ENCODE peak calls at places on chromosomes 13 and 19, in ten cellular contexts. U is HFFc6; O is lower leg skin; G is fibroblast of mammary gland; V is cardiac fibroblast; T is Caco-2; E is body of pancreas; K is CD8-positive, alpha-beta T cell; X is WERI-Rb-1; Y is WTC11. N is an unnamed sample.

GRCh38 chr19:3868770-3869456 is at the start of gene ZFR2:
- DNase-seq in U (no peak), O (no peak), G (no peak), V (no peak), T (no peak), E (no peak), K (peak), X (peak), Y (peak), N (no peak)

GRCh38 chr19:29622191-29623070 is 16.3 kb downstream of the POP4 start:
- DNase-seq in U (no peak), O (no peak), G (no peak), V (no peak), T (no peak), E (no peak), K (peak), X (no peak), Y (no peak), N (peak)

GRCh38 chr19:33404506-33404905 is 31.0 kb downstream of the CEBPG start:
- DNase-seq in U (no peak), O (no peak), G (no peak), V (no peak), T (no peak), E (peak), K (no peak), X (no peak), Y (no peak), N (no peak)

GRCh38 chr19:44869728-44870470 is 21.2 kb upstream of the TOMM40 start:
- DNase-seq in U (no peak), O (peak), G (peak), V (peak), T (no peak), E (no peak), K (no peak), X (no peak), Y (no peak), N (peak)

GRCh38 chr13:65638572-65639168 is 1591.5 kb downstream of the PCDH9 start:
- DNase-seq in U (peak), O (no peak), G (peak), V (peak), T (peak), E (no peak), K (no peak), X (peak), Y (no peak), N (peak)

GRCh38 chr19:28710278-28710677 is 502.7 kb downstream of the UQCRFS1 start:
- DNase-seq in U (peak), O (no peak), G (peak), V (peak), T (peak), E (no peak), K (no peak), X (no peak), Y (no peak), N (peak)

GRCh38 chr19:48403606-48404005 is 10.1 kb downstream of the GRIN2D start:
- DNase-seq in U (peak), O (no peak), G (peak), V (peak), T (peak), E (peak), K (peak), X (peak), Y (peak), N (peak)

GRCh38 chr13:94708971-94709614 is 3.3 kb downstream of the SOX21 start:
- DNase-seq in U (no peak), O (no peak), G (no peak), V (no peak), T (no peak), E (no peak), K (no peak), X (no peak), Y (no peak), N (no peak)

GRCh38 chr13:40145139-40145538 is 489.7 kb downstream of the COG6 start:
- DNase-seq in U (no peak), O (no peak), G (no peak), V (no peak), T (no peak), E (no peak), K (no peak), X (no peak), Y (no peak), N (no peak)

GRCh38 chr13:39257642-39258041 is 219.4 kb downstream of the NHLRC3 start:
- DNase-seq in U (no peak), O (no peak), G (no peak), V (no peak), T (no peak), E (no peak), K (no peak), X (no peak), Y (no peak), N (no peak)

GRCh38 chr13:94061316-94061715 is 418.2 kb downstream of the DCT start:
- DNase-seq in U (peak), O (no peak), G (peak), V (peak), T (no peak), E (no peak), K (no peak), X (no peak), Y (no peak), N (peak)

GRCh38 chr19:7112675-7113074 is 43.2 kb downstream of the ZNF557 start:
- DNase-seq in U (no peak), O (no peak), G (no peak), V (no peak), T (no peak), E (no peak), K (no peak), X (no peak), Y (no peak), N (no peak)

GRCh38 chr19:35757231-35757748 is 461 bp upstream of the HSPB6 start:
- DNase-seq in U (peak), O (peak), G (peak), V (peak), T (peak), E (peak), K (no peak), X (peak), Y (no peak), N (peak)

GRCh38 chr13:76692326-76692725 is 193.9 kb downstream of the KCTD12 start:
- DNase-seq in U (peak), O (no peak), G (no peak), V (no peak), T (no peak), E (no peak), K (no peak), X (no peak), Y (no peak), N (no peak)

GRCh38 chr19:32289566-32290210 is 55.7 kb upstream of the ZNF507 start:
- DNase-seq in U (no peak), O (no peak), G (no peak), V (no peak), T (no peak), E (no peak), K (no peak), X (no peak), Y (no peak), N (no peak)

GRCh38 chr13:48001127-48001881 is at the start of gene SUCLA2:
- DNase-seq in U (peak), O (peak), G (peak), V (peak), T (peak), E (peak), K (peak), X (peak), Y (peak), N (peak)

GRCh38 chr19:54062643-54063042 is 1.1 kb downstream of the VSTM1 start:
- DNase-seq in U (no peak), O (no peak), G (no peak), V (no peak), T (no peak), E (no peak), K (no peak), X (no peak), Y (no peak), N (no peak)

GRCh38 chr19:36013280-36014028 is 559 bp downstream of the ALKBH6 start:
- DNase-seq in U (no peak), O (no peak), G (no peak), V (no peak), T (no peak), E (no peak), K (no peak), X (no peak), Y (no peak), N (no peak)

GRCh38 chr19:45071969-45072790 is 4.1 kb downstream of the ZNF296 start:
- DNase-seq in U (no peak), O (no peak), G (no peak), V (no peak), T (no peak), E (no peak), K (no peak), X (no peak), Y (peak), N (no peak)

GRCh38 chr19:30046522-30046921 is 104.5 kb downstream of the URI1 start:
- DNase-seq in U (no peak), O (no peak), G (peak), V (no peak), T (no peak), E (no peak), K (no peak), X (no peak), Y (no peak), N (peak)

GRCh38 chr13:42740753-42741152 is 40.6 kb upstream of the FAM216B start:
- DNase-seq in U (no peak), O (peak), G (no peak), V (peak), T (no peak), E (peak), K (no peak), X (no peak), Y (no peak), N (peak)

GRCh38 chr13:98254541-98254940 is 77.5 kb upstream of the RNF113B start:
- DNase-seq in U (peak), O (no peak), G (peak), V (no peak), T (no peak), E (no peak), K (no peak), X (no peak), Y (no peak), N (no peak)

GRCh38 chr13:27383104-27383921 is 41.1 kb upstream of the GTF3A start:
- DNase-seq in U (no peak), O (no peak), G (no peak), V (no peak), T (peak), E (no peak), K (no peak), X (no peak), Y (no peak), N (no peak)

GRCh38 chr19:2475702-2476450 is at the start of gene GADD45B:
- DNase-seq in U (peak), O (peak), G (peak), V (peak), T (peak), E (peak), K (peak), X (peak), Y (peak), N (peak)

GRCh38 chr13:110444226-110444653 is 117.3 kb downstream of the RAB20 start:
- DNase-seq in U (peak), O (no peak), G (peak), V (peak), T (no peak), E (no peak), K (no peak), X (no peak), Y (no peak), N (peak)

GRCh38 chr19:13035820-13036365 is 40.6 kb downstream of the NFIX start:
- DNase-seq in U (no peak), O (no peak), G (no peak), V (no peak), T (no peak), E (no peak), K (no peak), X (no peak), Y (no peak), N (no peak)
- TF ChIP-seq CTCF in U (no peak), O (no peak), G (no peak), V (no peak), T (no peak), E (no peak), K (no peak), X (no peak), Y (no peak), N (no peak)

DNA sequence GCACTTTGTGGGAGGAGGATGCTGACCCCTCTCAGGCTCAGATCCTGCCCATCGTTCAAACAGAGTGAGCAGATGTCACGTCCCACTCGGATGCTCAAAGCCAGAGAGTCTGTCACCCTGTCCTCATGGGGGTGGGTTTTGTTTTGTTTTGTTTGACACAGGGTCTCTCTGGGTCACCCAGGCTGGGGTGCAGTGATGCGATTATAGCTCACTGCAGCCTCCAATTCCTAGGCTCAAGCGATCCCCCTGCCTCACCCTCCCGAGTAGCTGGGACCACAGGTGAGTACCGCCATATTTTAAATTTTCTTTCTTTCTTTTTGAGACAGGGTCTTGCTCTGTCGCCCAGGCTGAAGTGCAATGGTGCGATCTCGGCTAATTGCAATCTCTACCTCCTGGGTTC is 4.0 kb downstream of the ADGRE2 start:
- DNase-seq in U (no peak), O (no peak), G (no peak), V (no peak), T (no peak), E (no peak), K (no peak), X (no peak), Y (no peak), N (no peak)
- TF ChIP-seq CTCF in U (no peak), O (no peak), G (no peak), V (no peak), T (no peak), E (no peak), K (no peak), X (no peak), Y (no peak), N (no peak)

GRCh38 chr19:42313096-42313839 is at the start of gene TMEM145:
- DNase-seq in U (no peak), O (no peak), G (peak), V (peak), T (peak), E (peak), K (no peak), X (peak), Y (peak), N (peak)
- TF ChIP-seq CTCF in U (peak), O (no peak), G (no peak), V (no peak), T (no peak), E (peak), K (no peak), X (peak), Y (no peak), N (no peak)

DNA sequence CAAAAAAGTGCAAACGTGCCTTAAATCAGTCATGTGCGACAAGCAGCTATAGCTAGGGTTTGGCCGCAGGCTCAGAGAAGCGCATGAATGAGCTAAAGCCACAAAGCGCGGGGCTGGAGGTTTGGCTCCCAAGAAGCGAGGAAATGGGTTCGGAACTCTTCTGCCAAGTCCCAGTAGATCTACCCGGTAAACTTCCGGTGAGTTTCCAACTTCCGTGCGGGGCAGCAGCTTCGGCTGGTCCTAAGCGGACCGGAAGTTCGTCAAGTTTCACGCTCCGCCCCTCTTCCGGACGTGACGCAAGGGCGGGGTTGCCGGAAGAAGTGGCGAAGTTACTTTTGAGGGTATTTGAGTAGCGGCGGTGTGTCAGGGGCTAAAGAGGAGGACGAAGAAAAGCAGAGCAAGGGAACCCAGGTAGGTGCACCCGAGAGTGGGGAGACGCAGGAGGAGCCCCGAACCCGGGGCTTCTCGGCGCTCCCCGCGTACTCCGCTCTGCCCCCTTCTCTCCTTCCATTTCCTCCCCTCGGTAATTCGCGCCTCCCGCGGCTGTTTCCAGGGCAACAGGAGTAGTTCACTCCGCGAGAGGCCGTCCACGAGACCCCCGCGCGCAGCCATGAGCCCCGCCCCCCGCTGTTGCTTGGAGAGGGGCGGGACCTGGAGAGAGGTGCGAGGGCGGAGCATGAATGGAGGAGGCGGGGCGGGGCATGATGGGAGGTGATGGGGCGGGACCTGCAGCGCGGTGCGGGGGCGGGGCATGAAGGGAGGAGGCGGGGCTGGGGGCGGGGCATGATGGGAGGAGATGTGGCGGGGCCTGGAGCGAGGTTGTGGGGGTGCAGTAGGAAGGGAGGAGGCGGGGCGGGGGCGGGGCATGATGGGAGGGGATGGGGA is at the start of gene NR1H2:
- DNase-seq in U (peak), O (peak), G (peak), V (peak), T (peak), E (peak), K (peak), X (peak), Y (peak), N (peak)
- TF ChIP-seq CTCF in U (no peak), O (no peak), G (no peak), V (no peak), T (no peak), E (no peak), K (no peak), X (no peak), Y (no peak), N (no peak)

DNA sequence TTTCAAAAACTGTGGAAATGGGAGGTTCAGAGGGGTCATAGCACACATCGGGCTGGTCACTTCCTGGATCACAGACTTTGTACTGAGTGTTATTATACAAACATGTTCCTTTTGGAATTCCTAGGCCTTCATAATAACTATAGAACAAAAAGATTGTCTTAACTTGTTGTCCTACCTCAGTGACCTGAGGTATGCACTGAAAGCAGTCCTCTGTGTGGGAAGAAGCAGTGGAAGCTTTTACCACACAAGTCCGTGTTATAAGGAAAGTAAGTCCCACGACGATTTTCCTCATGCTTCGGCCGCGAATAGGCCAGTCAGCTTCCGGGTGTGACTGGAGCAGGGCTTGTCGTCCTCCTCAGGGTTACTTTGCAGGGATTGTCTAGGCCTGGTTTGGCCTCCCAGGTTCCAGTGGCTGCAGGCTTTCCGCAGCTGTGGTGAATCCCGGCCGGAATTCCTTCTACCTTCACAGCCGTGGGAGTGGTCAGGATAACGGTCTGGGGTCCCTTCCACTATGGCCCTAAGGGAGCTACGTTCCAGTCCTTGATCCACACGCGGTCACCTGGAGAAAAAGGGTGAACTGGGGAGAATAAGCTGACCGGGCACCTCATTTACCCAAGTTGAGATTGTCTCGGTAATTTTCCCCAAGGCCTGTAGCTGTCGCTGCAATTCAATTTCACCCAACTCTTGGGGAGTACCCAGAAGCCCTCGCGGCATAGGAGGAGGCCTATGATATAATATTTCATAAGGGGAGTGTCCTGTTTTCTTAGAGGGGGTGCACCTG is 16.0 kb downstream of the NAPSA start:
- DNase-seq in U (no peak), O (no peak), G (no peak), V (no peak), T (no peak), E (no peak), K (no peak), X (no peak), Y (no peak), N (no peak)
- TF ChIP-seq CTCF in U (peak), O (no peak), G (no peak), V (no peak), T (no peak), E (no peak), K (no peak), X (no peak), Y (no peak), N (peak)

DNA sequence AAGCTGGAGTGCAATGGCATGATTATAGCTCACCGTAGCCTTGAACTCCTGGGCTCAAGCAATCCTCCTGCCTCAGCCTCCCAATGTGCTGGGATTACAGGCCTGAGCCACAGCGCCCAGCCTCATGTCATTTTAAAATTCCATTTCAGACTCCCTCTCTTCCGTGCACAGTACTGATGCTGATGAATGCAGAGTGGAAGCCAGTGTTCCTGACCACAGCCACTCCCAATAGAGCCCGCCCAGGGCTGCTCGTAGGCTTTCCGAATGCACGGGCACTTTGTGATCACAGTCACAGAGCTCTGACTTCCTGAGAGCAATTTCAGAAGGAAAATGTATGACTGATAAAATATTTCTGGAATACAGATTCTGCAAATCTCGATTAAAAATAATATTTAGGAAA is 38.8 kb upstream of the AMER2 start:
- DNase-seq in U (no peak), O (no peak), G (no peak), V (no peak), T (no peak), E (no peak), K (no peak), X (no peak), Y (no peak), N (no peak)
- TF ChIP-seq CTCF in U (no peak), O (no peak), G (no peak), V (no peak), T (no peak), E (no peak), K (no peak), X (no peak), Y (no peak), N (no peak)

DNA sequence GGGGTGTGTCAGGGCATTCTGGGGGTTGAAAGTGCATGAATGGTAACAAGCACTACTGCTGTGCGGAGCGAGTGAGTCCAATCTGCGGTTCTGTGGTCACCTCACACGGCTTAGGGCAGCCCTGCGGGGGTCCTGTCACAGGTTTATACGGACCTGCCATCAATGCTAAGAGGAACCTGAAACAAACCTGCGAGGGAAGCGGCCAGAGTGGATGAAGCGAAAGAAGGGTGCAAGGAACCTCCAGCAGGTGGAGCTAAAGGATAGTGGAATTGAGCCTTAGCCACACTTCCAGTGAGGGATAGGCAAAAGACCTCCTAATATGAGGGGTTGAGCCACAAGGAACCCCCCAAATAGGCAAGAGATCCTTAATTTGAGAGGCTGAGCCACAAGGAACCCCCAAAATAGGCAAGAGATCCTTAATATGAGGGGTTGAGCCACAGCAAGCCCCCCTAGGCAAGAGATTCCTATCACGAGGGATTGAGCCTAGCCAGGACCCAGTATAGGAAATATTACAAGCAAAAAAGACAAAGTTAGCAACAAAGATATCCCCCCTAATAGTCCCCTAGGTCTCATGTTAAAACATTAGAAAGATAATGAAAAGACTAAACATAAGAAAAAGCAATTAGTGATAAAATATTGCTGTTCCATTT is 6.3 kb upstream of the ZNF69 start:
- DNase-seq in U (peak), O (peak), G (peak), V (peak), T (peak), E (peak), K (peak), X (peak), Y (peak), N (peak)
- TF ChIP-seq CTCF in U (peak), O (no peak), G (peak), V (peak), T (peak), E (peak), K (peak), X (peak), Y (peak), N (peak)